ENCODE peak calls at places on chromosomes 5 and 9, in seven cellular contexts. G, R, D, M, L, Q and U are unnamed samples.
A peak's percentile ranks its signal among the peaks of the same experiment; 100 is the strongest.

GRCh38 chr9:18358325-18358724 is 115.6 kb upstream of the ADAMTSL1 start:
- DNase-seq in Q (peak; percentile 38), D (no peak), L (no peak), R (no peak), G (no peak), M (no peak), U (no peak)

GRCh38 chr5:169013846-169014245 is 287.1 kb downstream of the SLIT3 start:
- DNase-seq in R (no peak), G (no peak), Q (peak; percentile 21), L (no peak), D (no peak), M (no peak), U (no peak)

GRCh38 chr9:21334603-21334968 is 618 bp downstream of the KLHL9 start:
- DNase-seq in M (no peak), L (no peak), G (no peak), Q (peak; percentile 49), D (no peak), R (no peak), U (no peak)

GRCh38 chr9:131398204-131398603 is 4.3 kb downstream of the PRRC2B start:
- DNase-seq in Q (no peak), D (no peak), R (peak; percentile 56), L (no peak), G (no peak), M (no peak), U (no peak)

GRCh38 chr5:9540791-9541190 is 5.1 kb downstream of the SEMA5A start:
- DNase-seq in L (no peak), M (no peak), G (peak; percentile 67), R (no peak), D (no peak), Q (peak; percentile 40), U (no peak)

GRCh38 chr9:97944612-97945011 is 6.6 kb upstream of the HEMGN start:
- DNase-seq in D (no peak), L (no peak), Q (no peak), M (no peak), G (no peak), R (no peak), U (no peak)

GRCh38 chr5:53130206-53130605 is 20.6 kb upstream of the MOCS2 start:
- DNase-seq in M (no peak), G (peak; percentile 33), D (no peak), R (no peak), L (no peak), Q (peak; percentile 53), U (no peak)

GRCh38 chr5:80569086-80569960 is 757 bp downstream of the ANKRD34B start:
- DNase-seq in G (no peak), R (peak; percentile 13), Q (no peak), D (peak; percentile 64), L (peak; percentile 35), M (no peak), U (no peak)

GRCh38 chr9:113488490-113488889 is 25.0 kb downstream of the RGS3 start:
- DNase-seq in G (no peak), M (peak; percentile 49), R (no peak), D (no peak), Q (peak; percentile 63), L (no peak), U (no peak)

GRCh38 chr5:113478691-113479090 is 9.6 kb downstream of the MCC start:
- DNase-seq in G (peak; percentile 30), D (no peak), Q (no peak), M (no peak), R (no peak), L (no peak), U (no peak)

GRCh38 chr5:56050566-56051292 is 56.0 kb upstream of the IL6ST start:
- DNase-seq in D (no peak), L (peak; percentile 17), M (no peak), G (peak; percentile 61), Q (no peak), R (no peak), U (no peak)

GRCh38 chr9:107548298-107549142 is 59.0 kb upstream of the KLF4 start:
- DNase-seq in D (no peak), L (no peak), R (no peak), M (peak; percentile 24), G (peak; percentile 95), Q (peak; percentile 97), U (peak; percentile 81)

GRCh38 chr5:38036765-38037164 is 196.9 kb upstream of the GDNF start:
- DNase-seq in G (no peak), M (no peak), D (no peak), L (no peak), R (no peak), Q (no peak), U (no peak)

GRCh38 chr9:102779341-102779740 is 215.8 kb upstream of the CYLC2 start:
- DNase-seq in M (no peak), D (no peak), L (no peak), R (no peak), G (no peak), Q (no peak), U (no peak)

GRCh38 chr5:100826133-100826532 is 76.9 kb downstream of the ST8SIA4 start:
- DNase-seq in R (peak; percentile 54), D (no peak), M (no peak), L (no peak), Q (no peak), G (no peak), U (no peak)

GRCh38 chr9:14198544-14199510 is 115.1 kb downstream of the NFIB start:
- DNase-seq in L (no peak), Q (peak; percentile 63), R (no peak), G (no peak), D (peak; percentile 68), M (peak; percentile 74), U (no peak)
- H3K4me3 ChIP-seq in L (no peak overlapping the region), Q (no peak overlapping the region), R (no peak overlapping the region), G (no peak overlapping the region), D (no peak overlapping the region), M (peak overlapping the region; percentile 30), U (no peak overlapping the region)

GRCh38 chr9:136645903-136646754 is 16.6 kb upstream of the EGFL7 start:
- DNase-seq in Q (no peak), D (peak; percentile 92), L (no peak), R (no peak), G (peak; percentile 29), M (peak; percentile 53), U (no peak)
- H3K4me3 ChIP-seq in Q (no peak overlapping the region), D (no peak overlapping the region), L (no peak overlapping the region), R (no peak overlapping the region), G (no peak overlapping the region), M (peak overlapping the region; percentile 63), U (no peak overlapping the region)

GRCh38 chr9:125755340-125755739 is 8.2 kb downstream of the PBX3 start:
- DNase-seq in D (peak; percentile 28), M (no peak), G (no peak), L (no peak), R (no peak), Q (no peak), U (no peak)
- H3K4me3 ChIP-seq in D (no peak overlapping the region), M (no peak overlapping the region), G (no peak overlapping the region), L (no peak overlapping the region), R (no peak overlapping the region), Q (no peak overlapping the region), U (no peak overlapping the region)

GRCh38 chr9:6712041-6712440 is 45.7 kb upstream of the KDM4C start:
- DNase-seq in L (no peak), M (no peak), D (no peak), R (no peak), G (peak; percentile 78), Q (no peak), U (no peak)

GRCh38 chr9:6716766-6717165 is 41.0 kb upstream of the KDM4C start:
- DNase-seq in L (no peak), D (no peak), Q (no peak), G (no peak), M (no peak), R (no peak), U (no peak)

GRCh38 chr9:6714176-6714575 is 43.6 kb upstream of the KDM4C start:
- DNase-seq in M (no peak), D (no peak), L (no peak), Q (no peak), R (no peak), G (no peak), U (no peak)

GRCh38 chr9:6711403-6711802 is 46.4 kb upstream of the KDM4C start:
- DNase-seq in M (no peak), L (no peak), Q (peak; percentile 24), R (no peak), G (peak; percentile 89), D (no peak), U (no peak)

DNA sequence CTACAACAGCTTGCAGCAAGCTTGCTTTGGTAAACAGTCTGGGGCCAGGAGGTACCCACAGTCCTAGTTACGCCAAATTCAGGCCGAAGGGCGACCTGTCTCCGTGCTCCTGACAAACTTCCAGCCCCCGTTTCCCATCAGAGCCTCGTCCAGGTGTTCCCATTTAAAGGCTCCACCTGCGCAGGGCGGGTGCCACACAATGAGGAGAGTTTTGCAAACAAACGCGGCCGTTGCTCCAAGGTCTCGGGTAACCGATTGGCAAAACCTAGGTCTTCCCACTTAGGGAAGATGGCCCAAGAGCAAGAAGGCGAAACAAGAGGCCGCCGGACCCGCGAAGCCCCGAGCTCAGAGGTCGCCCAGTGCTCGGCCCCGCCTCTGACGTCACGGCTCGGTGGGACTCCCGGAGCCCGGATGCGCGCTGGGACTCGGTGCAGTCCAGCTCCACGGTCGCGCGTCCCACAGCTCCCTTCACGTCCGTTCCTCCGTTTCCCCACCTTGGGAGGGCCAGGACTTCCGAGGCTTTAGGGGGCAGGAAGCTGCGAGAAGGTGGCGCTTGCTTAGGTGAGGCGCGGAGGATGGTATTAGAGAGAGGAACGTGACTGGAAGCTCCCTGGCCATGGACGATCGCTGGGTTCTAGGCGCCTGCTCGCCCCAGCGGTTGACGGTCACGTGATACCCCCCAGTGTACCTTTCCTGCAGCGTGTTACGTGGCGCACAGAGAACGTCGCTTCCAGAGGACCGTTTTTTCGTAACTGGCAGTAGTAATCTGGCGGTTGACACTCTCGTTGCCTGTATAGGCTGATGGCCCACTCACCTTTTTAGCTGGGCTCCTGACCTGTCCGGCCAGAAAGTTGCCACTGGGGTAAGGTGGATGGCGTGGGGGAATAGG is 41.8 kb upstream of the KDM4C start:
- DNase-seq in R (peak; percentile 92), Q (peak; percentile 46), D (peak; percentile 82), G (peak; percentile 51), M (peak; percentile 51), L (no peak), U (no peak)
- H3K4me3 ChIP-seq in R (peak overlapping the region; percentile 84), Q (peak overlapping the region; percentile 63), D (no peak overlapping the region), G (peak overlapping the region; percentile 60), M (peak overlapping the region; percentile 65), L (no peak overlapping the region), U (peak overlapping the region; percentile 38)